ENCODE peak calls at places on chromosomes 1 and 21, in ten cellular contexts. One of them, this sample, is unnamed.

GRCh38 chr1:184061396-184062003 is 10.0 kb downstream of the TSEN15 start:
- DNase-seq in right lobe of liver: no peak
- DNase-seq in BE2C: no peak
- DNase-seq in epithelial cell of esophagus: no peak
- DNase-seq in AG10803: peak
- DNase-seq in lower lobe of right lung: no peak
- DNase-seq in osteocyte: no peak
- DNase-seq in fibroblast of lung: peak
- DNase-seq in IMR-90: peak
- DNase-seq in dorsolateral prefrontal cortex: no peak
- DNase-seq in this sample: no peak

GRCh38 chr1:79100385-79100784 is 93.9 kb upstream of the ADGRL4 start:
- DNase-seq in lower lobe of right lung: no peak
- DNase-seq in fibroblast of lung: peak
- DNase-seq in IMR-90: peak
- DNase-seq in dorsolateral prefrontal cortex: no peak
- DNase-seq in epithelial cell of esophagus: peak
- DNase-seq in osteocyte: no peak
- DNase-seq in right lobe of liver: no peak
- DNase-seq in AG10803: peak
- DNase-seq in BE2C: no peak
- DNase-seq in this sample: no peak

GRCh38 chr1:212454741-212455140 is 22.0 kb downstream of the NENF start:
- DNase-seq in epithelial cell of esophagus: no peak
- DNase-seq in fibroblast of lung: no peak
- DNase-seq in BE2C: no peak
- DNase-seq in osteocyte: no peak
- DNase-seq in lower lobe of right lung: no peak
- DNase-seq in IMR-90: no peak
- DNase-seq in right lobe of liver: no peak
- DNase-seq in AG10803: no peak
- DNase-seq in dorsolateral prefrontal cortex: no peak
- DNase-seq in this sample: peak

GRCh38 chr21:25334046-25334730 is 273.1 kb downstream of the MRPL39 start:
- DNase-seq in IMR-90: no peak
- DNase-seq in right lobe of liver: no peak
- DNase-seq in epithelial cell of esophagus: peak
- DNase-seq in fibroblast of lung: no peak
- DNase-seq in lower lobe of right lung: no peak
- DNase-seq in dorsolateral prefrontal cortex: no peak
- DNase-seq in BE2C: no peak
- DNase-seq in osteocyte: no peak
- DNase-seq in AG10803: no peak
- DNase-seq in this sample: no peak

GRCh38 chr1:9705337-9706098 is 54.0 kb downstream of the PIK3CD start:
- DNase-seq in epithelial cell of esophagus: peak
- DNase-seq in AG10803: peak
- DNase-seq in right lobe of liver: no peak
- DNase-seq in osteocyte: no peak
- DNase-seq in dorsolateral prefrontal cortex: no peak
- DNase-seq in IMR-90: peak
- DNase-seq in fibroblast of lung: peak
- DNase-seq in lower lobe of right lung: no peak
- DNase-seq in BE2C: no peak
- DNase-seq in this sample: no peak

GRCh38 chr1:20458717-20459116 is 27.3 kb downstream of the CAMK2N1 start:
- DNase-seq in IMR-90: no peak
- DNase-seq in BE2C: no peak
- DNase-seq in AG10803: no peak
- DNase-seq in right lobe of liver: no peak
- DNase-seq in dorsolateral prefrontal cortex: no peak
- DNase-seq in epithelial cell of esophagus: no peak
- DNase-seq in osteocyte: no peak
- DNase-seq in lower lobe of right lung: no peak
- DNase-seq in fibroblast of lung: no peak
- DNase-seq in this sample: no peak

GRCh38 chr21:33543505-33544129 is 779 bp downstream of the SON start:
- DNase-seq in AG10803: no peak
- DNase-seq in osteocyte: peak
- DNase-seq in right lobe of liver: peak
- DNase-seq in dorsolateral prefrontal cortex: no peak
- DNase-seq in IMR-90: no peak
- DNase-seq in epithelial cell of esophagus: peak
- DNase-seq in fibroblast of lung: no peak
- DNase-seq in BE2C: peak
- DNase-seq in lower lobe of right lung: peak
- DNase-seq in this sample: no peak

GRCh38 chr1:83055391-83056170 is 943.4 kb downstream of the TTLL7 start:
- DNase-seq in fibroblast of lung: no peak
- DNase-seq in right lobe of liver: no peak
- DNase-seq in IMR-90: no peak
- DNase-seq in lower lobe of right lung: no peak
- DNase-seq in AG10803: no peak
- DNase-seq in epithelial cell of esophagus: peak
- DNase-seq in BE2C: no peak
- DNase-seq in dorsolateral prefrontal cortex: no peak
- DNase-seq in osteocyte: no peak
- DNase-seq in this sample: no peak

GRCh38 chr1:22535399-22535798 is 27.9 kb upstream of the EPHA8 start:
- DNase-seq in right lobe of liver: no peak
- DNase-seq in IMR-90: no peak
- DNase-seq in epithelial cell of esophagus: no peak
- DNase-seq in fibroblast of lung: no peak
- DNase-seq in AG10803: no peak
- DNase-seq in dorsolateral prefrontal cortex: no peak
- DNase-seq in BE2C: no peak
- DNase-seq in lower lobe of right lung: no peak
- DNase-seq in osteocyte: no peak
- DNase-seq in this sample: no peak

GRCh38 chr1:183461350-183461749 is 10.9 kb upstream of the SMG7 start:
- DNase-seq in AG10803: peak
- DNase-seq in dorsolateral prefrontal cortex: no peak
- DNase-seq in osteocyte: no peak
- DNase-seq in lower lobe of right lung: no peak
- DNase-seq in fibroblast of lung: no peak
- DNase-seq in epithelial cell of esophagus: peak
- DNase-seq in IMR-90: no peak
- DNase-seq in BE2C: no peak
- DNase-seq in right lobe of liver: no peak
- DNase-seq in this sample: no peak

GRCh38 chr1:206890690-206891089 is 6.6 kb upstream of the IL24 start:
- DNase-seq in AG10803: peak
- DNase-seq in epithelial cell of esophagus: peak
- DNase-seq in osteocyte: no peak
- DNase-seq in IMR-90: peak
- DNase-seq in dorsolateral prefrontal cortex: no peak
- DNase-seq in BE2C: no peak
- DNase-seq in right lobe of liver: no peak
- DNase-seq in lower lobe of right lung: no peak
- DNase-seq in fibroblast of lung: peak
- DNase-seq in this sample: no peak

GRCh38 chr21:46188226-46189212 is 4.3 kb upstream of the SPATC1L start:
- DNase-seq in right lobe of liver: no peak
- DNase-seq in dorsolateral prefrontal cortex: no peak
- DNase-seq in epithelial cell of esophagus: peak
- DNase-seq in BE2C: peak
- DNase-seq in lower lobe of right lung: no peak
- DNase-seq in IMR-90: peak
- DNase-seq in AG10803: peak
- DNase-seq in osteocyte: peak
- DNase-seq in fibroblast of lung: peak
- DNase-seq in this sample: peak

GRCh38 chr1:66357478-66358197 is 176.3 kb upstream of the SGIP1 start:
- DNase-seq in IMR-90: no peak
- DNase-seq in fibroblast of lung: no peak
- DNase-seq in right lobe of liver: no peak
- DNase-seq in BE2C: no peak
- DNase-seq in dorsolateral prefrontal cortex: no peak
- DNase-seq in AG10803: no peak
- DNase-seq in lower lobe of right lung: no peak
- DNase-seq in osteocyte: no peak
- DNase-seq in epithelial cell of esophagus: no peak
- DNase-seq in this sample: no peak

GRCh38 chr1:53145051-53145600 is 2.7 kb upstream of the SLC1A7 start:
- DNase-seq in dorsolateral prefrontal cortex: no peak
- DNase-seq in AG10803: no peak
- DNase-seq in right lobe of liver: no peak
- DNase-seq in osteocyte: no peak
- DNase-seq in BE2C: no peak
- DNase-seq in fibroblast of lung: no peak
- DNase-seq in IMR-90: no peak
- DNase-seq in lower lobe of right lung: no peak
- DNase-seq in epithelial cell of esophagus: no peak
- DNase-seq in this sample: no peak

GRCh38 chr21:22174746-22175145 is 1176.5 kb downstream of the NCAM2 start:
- DNase-seq in IMR-90: no peak
- DNase-seq in right lobe of liver: no peak
- DNase-seq in dorsolateral prefrontal cortex: no peak
- DNase-seq in BE2C: no peak
- DNase-seq in osteocyte: no peak
- DNase-seq in epithelial cell of esophagus: peak
- DNase-seq in lower lobe of right lung: no peak
- DNase-seq in AG10803: no peak
- DNase-seq in fibroblast of lung: no peak
- DNase-seq in this sample: no peak

GRCh38 chr1:110779617-110780016 is 93.3 kb upstream of the CD53 start:
- DNase-seq in right lobe of liver: no peak
- DNase-seq in IMR-90: no peak
- DNase-seq in epithelial cell of esophagus: no peak
- DNase-seq in lower lobe of right lung: no peak
- DNase-seq in osteocyte: no peak
- DNase-seq in AG10803: no peak
- DNase-seq in fibroblast of lung: no peak
- DNase-seq in dorsolateral prefrontal cortex: no peak
- DNase-seq in BE2C: no peak
- DNase-seq in this sample: no peak

GRCh38 chr1:45669379-45669778 is 17.0 kb downstream of the GPBP1L1 start:
- DNase-seq in right lobe of liver: no peak
- DNase-seq in AG10803: peak
- DNase-seq in IMR-90: peak
- DNase-seq in dorsolateral prefrontal cortex: no peak
- DNase-seq in epithelial cell of esophagus: no peak
- DNase-seq in lower lobe of right lung: no peak
- DNase-seq in BE2C: no peak
- DNase-seq in osteocyte: no peak
- DNase-seq in fibroblast of lung: no peak
- DNase-seq in this sample: no peak

GRCh38 chr1:114113801-114114750 is 39.6 kb downstream of the SYT6 start:
- DNase-seq in IMR-90: peak
- DNase-seq in lower lobe of right lung: peak
- DNase-seq in fibroblast of lung: peak
- DNase-seq in osteocyte: no peak
- DNase-seq in epithelial cell of esophagus: peak
- DNase-seq in dorsolateral prefrontal cortex: no peak
- DNase-seq in right lobe of liver: peak
- DNase-seq in BE2C: no peak
- DNase-seq in AG10803: no peak
- DNase-seq in this sample: no peak

GRCh38 chr1:113931456-113931855 is 2.3 kb downstream of the HIPK1 start:
- DNase-seq in IMR-90: peak
- DNase-seq in epithelial cell of esophagus: peak
- DNase-seq in lower lobe of right lung: no peak
- DNase-seq in right lobe of liver: no peak
- DNase-seq in AG10803: peak
- DNase-seq in osteocyte: no peak
- DNase-seq in BE2C: no peak
- DNase-seq in dorsolateral prefrontal cortex: no peak
- DNase-seq in fibroblast of lung: peak
- DNase-seq in this sample: no peak

GRCh38 chr1:25111706-25112105 is 120.6 kb downstream of the SYF2 start:
- DNase-seq in lower lobe of right lung: no peak
- DNase-seq in BE2C: no peak
- DNase-seq in right lobe of liver: no peak
- DNase-seq in fibroblast of lung: no peak
- DNase-seq in epithelial cell of esophagus: peak
- DNase-seq in AG10803: peak
- DNase-seq in IMR-90: no peak
- DNase-seq in osteocyte: no peak
- DNase-seq in dorsolateral prefrontal cortex: no peak
- DNase-seq in this sample: no peak

GRCh38 chr1:174153085-174153824 is 6.1 kb upstream of the RABGAP1L start:
- DNase-seq in osteocyte: no peak
- DNase-seq in right lobe of liver: no peak
- DNase-seq in IMR-90: peak
- DNase-seq in epithelial cell of esophagus: peak
- DNase-seq in BE2C: no peak
- DNase-seq in AG10803: no peak
- DNase-seq in lower lobe of right lung: no peak
- DNase-seq in fibroblast of lung: no peak
- DNase-seq in dorsolateral prefrontal cortex: no peak
- DNase-seq in this sample: no peak

GRCh38 chr1:219066631-219067349 is 106.9 kb upstream of the LYPLAL1 start:
- DNase-seq in epithelial cell of esophagus: peak
- DNase-seq in lower lobe of right lung: no peak
- DNase-seq in fibroblast of lung: peak
- DNase-seq in right lobe of liver: no peak
- DNase-seq in IMR-90: peak
- DNase-seq in BE2C: no peak
- DNase-seq in dorsolateral prefrontal cortex: no peak
- DNase-seq in osteocyte: no peak
- DNase-seq in AG10803: peak
- DNase-seq in this sample: no peak
- TF ChIP-seq CTCF in epithelial cell of esophagus: peak
- TF ChIP-seq CTCF in lower lobe of right lung: peak
- TF ChIP-seq CTCF in fibroblast of lung: peak
- TF ChIP-seq CTCF in right lobe of liver: peak
- TF ChIP-seq CTCF in IMR-90: peak
- TF ChIP-seq CTCF in BE2C: peak
- TF ChIP-seq CTCF in dorsolateral prefrontal cortex: no peak
- TF ChIP-seq CTCF in osteocyte: peak
- TF ChIP-seq CTCF in AG10803: peak
- TF ChIP-seq CTCF in this sample: peak

GRCh38 chr1:177185209-177185608 is 14.5 kb downstream of the BRINP2 start:
- DNase-seq in AG10803: no peak
- DNase-seq in BE2C: peak
- DNase-seq in lower lobe of right lung: no peak
- DNase-seq in epithelial cell of esophagus: peak
- DNase-seq in osteocyte: no peak
- DNase-seq in IMR-90: peak
- DNase-seq in dorsolateral prefrontal cortex: no peak
- DNase-seq in fibroblast of lung: no peak
- DNase-seq in right lobe of liver: no peak
- DNase-seq in this sample: no peak
- TF ChIP-seq CTCF in AG10803: peak
- TF ChIP-seq CTCF in BE2C: peak
- TF ChIP-seq CTCF in lower lobe of right lung: peak
- TF ChIP-seq CTCF in epithelial cell of esophagus: peak
- TF ChIP-seq CTCF in osteocyte: peak
- TF ChIP-seq CTCF in IMR-90: peak
- TF ChIP-seq CTCF in dorsolateral prefrontal cortex: peak
- TF ChIP-seq CTCF in fibroblast of lung: peak
- TF ChIP-seq CTCF in right lobe of liver: peak
- TF ChIP-seq CTCF in this sample: peak

GRCh38 chr1:5637171-5637570 is 355.1 kb downstream of the NPHP4 start:
- DNase-seq in IMR-90: no peak
- DNase-seq in lower lobe of right lung: no peak
- DNase-seq in dorsolateral prefrontal cortex: no peak
- DNase-seq in fibroblast of lung: no peak
- DNase-seq in BE2C: peak
- DNase-seq in right lobe of liver: peak
- DNase-seq in AG10803: no peak
- DNase-seq in epithelial cell of esophagus: peak
- DNase-seq in osteocyte: no peak
- DNase-seq in this sample: no peak
- TF ChIP-seq CTCF in IMR-90: no peak
- TF ChIP-seq CTCF in lower lobe of right lung: peak
- TF ChIP-seq CTCF in dorsolateral prefrontal cortex: peak
- TF ChIP-seq CTCF in fibroblast of lung: no peak
- TF ChIP-seq CTCF in BE2C: peak
- TF ChIP-seq CTCF in right lobe of liver: peak
- TF ChIP-seq CTCF in AG10803: peak
- TF ChIP-seq CTCF in epithelial cell of esophagus: peak
- TF ChIP-seq CTCF in osteocyte: no peak
- TF ChIP-seq CTCF in this sample: peak

GRCh38 chr1:225977937-225978748 is 21.0 kb downstream of the SDE2 start:
- DNase-seq in osteocyte: peak
- DNase-seq in fibroblast of lung: no peak
- DNase-seq in lower lobe of right lung: no peak
- DNase-seq in AG10803: no peak
- DNase-seq in right lobe of liver: no peak
- DNase-seq in IMR-90: no peak
- DNase-seq in BE2C: no peak
- DNase-seq in epithelial cell of esophagus: no peak
- DNase-seq in dorsolateral prefrontal cortex: no peak
- DNase-seq in this sample: no peak
- TF ChIP-seq CTCF in osteocyte: no peak
- TF ChIP-seq CTCF in fibroblast of lung: no peak
- TF ChIP-seq CTCF in lower lobe of right lung: no peak
- TF ChIP-seq CTCF in AG10803: no peak
- TF ChIP-seq CTCF in right lobe of liver: no peak
- TF ChIP-seq CTCF in IMR-90: no peak
- TF ChIP-seq CTCF in BE2C: no peak
- TF ChIP-seq CTCF in epithelial cell of esophagus: no peak
- TF ChIP-seq CTCF in dorsolateral prefrontal cortex: no peak
- TF ChIP-seq CTCF in this sample: no peak